ENCODE peak calls at places on chromosomes 13 and 19, in ten cellular contexts. One of them, this sample, is unnamed.

GRCh38 chr19:28402701-28403290 is 810.2 kb downstream of the UQCRFS1 start:
- DNase-seq in breast epithelium: no peak
- DNase-seq in H1: no peak
- DNase-seq in transverse colon: no peak
- DNase-seq in endothelial cell of umbilical vein: no peak
- DNase-seq in GM12891: no peak
- DNase-seq in SK-N-SH: no peak
- DNase-seq in K562: no peak
- DNase-seq in HepG2: no peak
- DNase-seq in HL-60: no peak
- DNase-seq in this sample: no peak

GRCh38 chr19:33302974-33303790 is 848 bp upstream of the CEBPA start:
- DNase-seq in breast epithelium: peak
- DNase-seq in H1: peak
- DNase-seq in transverse colon: peak
- DNase-seq in endothelial cell of umbilical vein: peak
- DNase-seq in GM12891: no peak
- DNase-seq in SK-N-SH: peak
- DNase-seq in K562: no peak
- DNase-seq in HepG2: no peak
- DNase-seq in HL-60: peak
- DNase-seq in this sample: no peak

GRCh38 chr19:46668662-46669061 is 7.7 kb upstream of the DACT3 start:
- DNase-seq in breast epithelium: no peak
- DNase-seq in H1: no peak
- DNase-seq in transverse colon: no peak
- DNase-seq in endothelial cell of umbilical vein: no peak
- DNase-seq in GM12891: no peak
- DNase-seq in SK-N-SH: no peak
- DNase-seq in K562: no peak
- DNase-seq in HepG2: no peak
- DNase-seq in HL-60: no peak
- DNase-seq in this sample: no peak

GRCh38 chr13:50543767-50544166 is 299.7 kb downstream of the DLEU7 start:
- DNase-seq in breast epithelium: no peak
- DNase-seq in H1: no peak
- DNase-seq in transverse colon: no peak
- DNase-seq in endothelial cell of umbilical vein: no peak
- DNase-seq in GM12891: no peak
- DNase-seq in SK-N-SH: no peak
- DNase-seq in K562: no peak
- DNase-seq in HepG2: no peak
- DNase-seq in HL-60: no peak
- DNase-seq in this sample: no peak

GRCh38 chr19:31338069-31338767 is 11.0 kb downstream of the TSHZ3 start:
- DNase-seq in breast epithelium: no peak
- DNase-seq in H1: peak
- DNase-seq in transverse colon: peak
- DNase-seq in endothelial cell of umbilical vein: no peak
- DNase-seq in GM12891: no peak
- DNase-seq in SK-N-SH: peak
- DNase-seq in K562: peak
- DNase-seq in HepG2: peak
- DNase-seq in HL-60: no peak
- DNase-seq in this sample: no peak

GRCh38 chr13:75656590-75656989 is 20.5 kb downstream of the LMO7 start:
- DNase-seq in breast epithelium: no peak
- DNase-seq in H1: no peak
- DNase-seq in transverse colon: no peak
- DNase-seq in endothelial cell of umbilical vein: no peak
- DNase-seq in GM12891: no peak
- DNase-seq in SK-N-SH: no peak
- DNase-seq in K562: no peak
- DNase-seq in HepG2: no peak
- DNase-seq in HL-60: no peak
- DNase-seq in this sample: no peak

GRCh38 chr13:111908981-111909380 is 158.0 kb upstream of the SOX1 start:
- DNase-seq in breast epithelium: no peak
- DNase-seq in H1: peak
- DNase-seq in transverse colon: no peak
- DNase-seq in endothelial cell of umbilical vein: no peak
- DNase-seq in GM12891: no peak
- DNase-seq in SK-N-SH: no peak
- DNase-seq in K562: no peak
- DNase-seq in HepG2: no peak
- DNase-seq in HL-60: no peak
- DNase-seq in this sample: no peak

GRCh38 chr19:30911491-30911890 is 437.7 kb downstream of the TSHZ3 start:
- DNase-seq in breast epithelium: no peak
- DNase-seq in H1: no peak
- DNase-seq in transverse colon: no peak
- DNase-seq in endothelial cell of umbilical vein: no peak
- DNase-seq in GM12891: no peak
- DNase-seq in SK-N-SH: no peak
- DNase-seq in K562: no peak
- DNase-seq in HepG2: no peak
- DNase-seq in HL-60: no peak
- DNase-seq in this sample: no peak

GRCh38 chr13:49633687-49634086 is 5.4 kb downstream of the ARL11 start:
- DNase-seq in breast epithelium: no peak
- DNase-seq in H1: no peak
- DNase-seq in transverse colon: no peak
- DNase-seq in endothelial cell of umbilical vein: peak
- DNase-seq in GM12891: no peak
- DNase-seq in SK-N-SH: no peak
- DNase-seq in K562: no peak
- DNase-seq in HepG2: no peak
- DNase-seq in HL-60: no peak
- DNase-seq in this sample: no peak

GRCh38 chr19:5292843-5293606 is 47.6 kb downstream of the PTPRS start:
- DNase-seq in breast epithelium: peak
- DNase-seq in H1: no peak
- DNase-seq in transverse colon: peak
- DNase-seq in endothelial cell of umbilical vein: peak
- DNase-seq in GM12891: peak
- DNase-seq in SK-N-SH: peak
- DNase-seq in K562: peak
- DNase-seq in HepG2: no peak
- DNase-seq in HL-60: no peak
- DNase-seq in this sample: peak

GRCh38 chr19:46254776-46255175 is 25.2 kb downstream of the IGFL1 start:
- DNase-seq in breast epithelium: no peak
- DNase-seq in H1: no peak
- DNase-seq in transverse colon: no peak
- DNase-seq in endothelial cell of umbilical vein: no peak
- DNase-seq in GM12891: no peak
- DNase-seq in SK-N-SH: no peak
- DNase-seq in K562: no peak
- DNase-seq in HepG2: no peak
- DNase-seq in HL-60: no peak
- DNase-seq in this sample: no peak

GRCh38 chr19:8340341-8341096 is 2.5 kb downstream of the KANK3 start:
- DNase-seq in breast epithelium: no peak
- DNase-seq in H1: peak
- DNase-seq in transverse colon: peak
- DNase-seq in endothelial cell of umbilical vein: peak
- DNase-seq in GM12891: no peak
- DNase-seq in SK-N-SH: peak
- DNase-seq in K562: peak
- DNase-seq in HepG2: no peak
- DNase-seq in HL-60: no peak
- DNase-seq in this sample: no peak

GRCh38 chr19:17385878-17386611 is 8.0 kb downstream of the CCDC194 start:
- DNase-seq in breast epithelium: peak
- DNase-seq in H1: peak
- DNase-seq in transverse colon: peak
- DNase-seq in endothelial cell of umbilical vein: peak
- DNase-seq in GM12891: no peak
- DNase-seq in SK-N-SH: peak
- DNase-seq in K562: peak
- DNase-seq in HepG2: peak
- DNase-seq in HL-60: peak
- DNase-seq in this sample: peak

GRCh38 chr13:51584731-51585191 is 499 bp downstream of the WDFY2 start:
- DNase-seq in breast epithelium: peak
- DNase-seq in H1: peak
- DNase-seq in transverse colon: peak
- DNase-seq in endothelial cell of umbilical vein: no peak
- DNase-seq in GM12891: peak
- DNase-seq in SK-N-SH: peak
- DNase-seq in K562: peak
- DNase-seq in HepG2: peak
- DNase-seq in HL-60: no peak
- DNase-seq in this sample: peak

GRCh38 chr13:30934381-30934780 is 1.9 kb downstream of the TEX26 start:
- DNase-seq in breast epithelium: no peak
- DNase-seq in H1: no peak
- DNase-seq in transverse colon: no peak
- DNase-seq in endothelial cell of umbilical vein: no peak
- DNase-seq in GM12891: no peak
- DNase-seq in SK-N-SH: no peak
- DNase-seq in K562: no peak
- DNase-seq in HepG2: peak
- DNase-seq in HL-60: no peak
- DNase-seq in this sample: no peak

GRCh38 chr19:12792048-12792852 is 964 bp downstream of the JUNB start:
- DNase-seq in breast epithelium: peak
- DNase-seq in H1: peak
- DNase-seq in transverse colon: peak
- DNase-seq in endothelial cell of umbilical vein: peak
- DNase-seq in GM12891: no peak
- DNase-seq in SK-N-SH: peak
- DNase-seq in K562: peak
- DNase-seq in HepG2: peak
- DNase-seq in HL-60: no peak
- DNase-seq in this sample: no peak

GRCh38 chr13:49443327-49443688 is 556 bp downstream of the CAB39L start:
- DNase-seq in breast epithelium: no peak
- DNase-seq in H1: no peak
- DNase-seq in transverse colon: no peak
- DNase-seq in endothelial cell of umbilical vein: peak
- DNase-seq in GM12891: no peak
- DNase-seq in SK-N-SH: peak
- DNase-seq in K562: no peak
- DNase-seq in HepG2: peak
- DNase-seq in HL-60: no peak
- DNase-seq in this sample: no peak

GRCh38 chr19:41294393-41294792 is 15.6 kb upstream of the CCDC97 start:
- DNase-seq in breast epithelium: no peak
- DNase-seq in H1: no peak
- DNase-seq in transverse colon: no peak
- DNase-seq in endothelial cell of umbilical vein: no peak
- DNase-seq in GM12891: no peak
- DNase-seq in SK-N-SH: no peak
- DNase-seq in K562: no peak
- DNase-seq in HepG2: no peak
- DNase-seq in HL-60: no peak
- DNase-seq in this sample: no peak
- TF ChIP-seq POLR2AphosphoS5 in breast epithelium: no peak
- TF ChIP-seq POLR2AphosphoS5 in H1: no peak
- TF ChIP-seq POLR2AphosphoS5 in transverse colon: no peak
- TF ChIP-seq POLR2AphosphoS5 in endothelial cell of umbilical vein: no peak
- TF ChIP-seq POLR2AphosphoS5 in GM12891: no peak
- TF ChIP-seq POLR2AphosphoS5 in SK-N-SH: no peak
- TF ChIP-seq POLR2AphosphoS5 in K562: no peak
- TF ChIP-seq POLR2AphosphoS5 in HepG2: no peak
- TF ChIP-seq POLR2AphosphoS5 in HL-60: no peak
- TF ChIP-seq POLR2AphosphoS5 in this sample: no peak

GRCh38 chr19:38618590-38619360 is at the start of gene EIF3K:
- DNase-seq in breast epithelium: peak
- DNase-seq in H1: peak
- DNase-seq in transverse colon: peak
- DNase-seq in endothelial cell of umbilical vein: peak
- DNase-seq in GM12891: peak
- DNase-seq in SK-N-SH: peak
- DNase-seq in K562: peak
- DNase-seq in HepG2: peak
- DNase-seq in HL-60: peak
- DNase-seq in this sample: peak
- TF ChIP-seq POLR2AphosphoS5 in breast epithelium: peak
- TF ChIP-seq POLR2AphosphoS5 in H1: peak
- TF ChIP-seq POLR2AphosphoS5 in transverse colon: peak
- TF ChIP-seq POLR2AphosphoS5 in endothelial cell of umbilical vein: peak
- TF ChIP-seq POLR2AphosphoS5 in GM12891: peak
- TF ChIP-seq POLR2AphosphoS5 in SK-N-SH: peak
- TF ChIP-seq POLR2AphosphoS5 in K562: peak
- TF ChIP-seq POLR2AphosphoS5 in HepG2: peak
- TF ChIP-seq POLR2AphosphoS5 in HL-60: peak
- TF ChIP-seq POLR2AphosphoS5 in this sample: peak

DNA sequence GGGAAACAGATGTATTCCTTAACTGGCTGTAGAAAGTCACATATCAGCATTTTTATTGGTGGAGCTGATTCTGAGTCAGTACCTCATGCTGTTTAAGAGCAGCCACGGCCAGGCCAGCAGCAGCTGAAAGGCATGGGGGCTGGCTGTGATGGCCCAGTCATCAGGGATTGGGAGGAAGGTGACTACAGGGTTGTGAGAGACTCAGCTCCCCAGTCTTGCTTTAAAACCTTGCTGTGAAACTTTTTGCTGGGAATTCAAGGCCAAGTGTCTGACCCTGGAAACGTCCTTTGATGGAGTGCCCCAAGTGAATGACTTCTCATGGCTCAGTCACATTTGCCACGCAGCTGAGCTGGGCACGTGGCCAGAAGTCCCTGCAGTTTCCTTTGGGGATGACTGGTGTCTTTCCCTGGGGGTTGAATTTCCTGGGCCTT is 39.1 kb upstream of the RNF113B start:
- DNase-seq in breast epithelium: no peak
- DNase-seq in H1: no peak
- DNase-seq in transverse colon: no peak
- DNase-seq in endothelial cell of umbilical vein: peak
- DNase-seq in GM12891: no peak
- DNase-seq in SK-N-SH: peak
- DNase-seq in K562: no peak
- DNase-seq in HepG2: no peak
- DNase-seq in HL-60: no peak
- DNase-seq in this sample: no peak
- TF ChIP-seq POLR2AphosphoS5 in breast epithelium: no peak
- TF ChIP-seq POLR2AphosphoS5 in H1: no peak
- TF ChIP-seq POLR2AphosphoS5 in transverse colon: no peak
- TF ChIP-seq POLR2AphosphoS5 in endothelial cell of umbilical vein: no peak
- TF ChIP-seq POLR2AphosphoS5 in GM12891: no peak
- TF ChIP-seq POLR2AphosphoS5 in SK-N-SH: no peak
- TF ChIP-seq POLR2AphosphoS5 in K562: no peak
- TF ChIP-seq POLR2AphosphoS5 in HepG2: no peak
- TF ChIP-seq POLR2AphosphoS5 in HL-60: no peak
- TF ChIP-seq POLR2AphosphoS5 in this sample: no peak

DNA sequence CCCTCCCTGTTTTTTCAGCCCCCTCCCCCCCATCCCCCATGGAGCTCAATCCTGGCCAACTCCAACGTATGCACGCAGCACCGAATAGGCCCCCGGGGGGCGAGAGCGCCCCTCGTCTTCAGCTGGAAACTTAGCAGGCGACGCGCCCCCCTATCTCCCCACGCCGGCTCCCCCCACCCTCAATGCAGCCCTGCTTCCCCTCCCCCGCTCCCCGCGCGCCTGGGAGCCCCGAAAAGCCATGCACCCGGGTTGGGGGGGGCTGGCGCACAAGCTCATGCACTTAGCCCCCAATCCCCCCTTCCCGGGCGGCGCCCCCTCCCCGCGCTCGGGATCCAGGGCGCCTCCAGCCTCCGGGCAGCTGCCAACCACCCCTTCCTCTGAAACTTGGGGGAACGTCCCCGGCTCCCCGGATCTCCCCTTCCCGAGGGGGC is 508 bp downstream of the ZBTB7A start:
- DNase-seq in breast epithelium: no peak
- DNase-seq in H1: peak
- DNase-seq in transverse colon: peak
- DNase-seq in endothelial cell of umbilical vein: no peak
- DNase-seq in GM12891: no peak
- DNase-seq in SK-N-SH: no peak
- DNase-seq in K562: no peak
- DNase-seq in HepG2: no peak
- DNase-seq in HL-60: no peak
- DNase-seq in this sample: no peak
- TF ChIP-seq POLR2AphosphoS5 in breast epithelium: no peak
- TF ChIP-seq POLR2AphosphoS5 in H1: no peak
- TF ChIP-seq POLR2AphosphoS5 in transverse colon: no peak
- TF ChIP-seq POLR2AphosphoS5 in endothelial cell of umbilical vein: no peak
- TF ChIP-seq POLR2AphosphoS5 in GM12891: no peak
- TF ChIP-seq POLR2AphosphoS5 in SK-N-SH: no peak
- TF ChIP-seq POLR2AphosphoS5 in K562: peak
- TF ChIP-seq POLR2AphosphoS5 in HepG2: peak
- TF ChIP-seq POLR2AphosphoS5 in HL-60: peak
- TF ChIP-seq POLR2AphosphoS5 in this sample: no peak

This sample was measured in GM12892.